ENCODE peak calls at places on chromosomes 5 and 9, in seven cellular contexts. One of them, this sample, is unnamed.

GRCh38 chr5:148998174-148998797 is 64.6 kb downstream of the SH3TC2 start:
- DNase-seq in frontal cortex: peak; percentile 7
- DNase-seq in colonic mucosa: peak; percentile 60
- DNase-seq in stimulated activated CD8-positive, alpha-beta memory T cell treated with anti-CD3 and anti-CD28 coated beads, Interleukin-4, amount 100 ng/mL, for 24 hours: no peak
- DNase-seq in cerebellum: peak; percentile 61
- DNase-seq in RPMI7951: peak; percentile 57
- DNase-seq in PC-9: peak; percentile 54
- DNase-seq in this sample: no peak

GRCh38 chr5:61328791-61329617 is 3.1 kb upstream of the ZSWIM6 start:
- DNase-seq in frontal cortex: no peak
- DNase-seq in colonic mucosa: no peak
- DNase-seq in stimulated activated CD8-positive, alpha-beta memory T cell treated with anti-CD3 and anti-CD28 coated beads, Interleukin-4, amount 100 ng/mL, for 24 hours: no peak
- DNase-seq in cerebellum: no peak
- DNase-seq in RPMI7951: no peak
- DNase-seq in PC-9: no peak
- DNase-seq in this sample: no peak

GRCh38 chr5:150510460-150511263 is 2.7 kb downstream of the NDST1 start:
- DNase-seq in frontal cortex: no peak
- DNase-seq in colonic mucosa: peak; percentile 79
- DNase-seq in stimulated activated CD8-positive, alpha-beta memory T cell treated with anti-CD3 and anti-CD28 coated beads, Interleukin-4, amount 100 ng/mL, for 24 hours: no peak
- DNase-seq in cerebellum: no peak
- DNase-seq in RPMI7951: no peak
- DNase-seq in PC-9: no peak
- DNase-seq in this sample: no peak

GRCh38 chr5:148910686-148911361 is 84.4 kb downstream of the ADRB2 start:
- DNase-seq in frontal cortex: no peak
- DNase-seq in colonic mucosa: peak; percentile 61
- DNase-seq in stimulated activated CD8-positive, alpha-beta memory T cell treated with anti-CD3 and anti-CD28 coated beads, Interleukin-4, amount 100 ng/mL, for 24 hours: no peak
- DNase-seq in cerebellum: no peak
- DNase-seq in RPMI7951: peak; percentile 88
- DNase-seq in PC-9: peak; percentile 93
- DNase-seq in this sample: no peak

GRCh38 chr5:115685966-115686691 is 60.3 kb upstream of the TMED7 start:
- DNase-seq in frontal cortex: no peak
- DNase-seq in colonic mucosa: no peak
- DNase-seq in stimulated activated CD8-positive, alpha-beta memory T cell treated with anti-CD3 and anti-CD28 coated beads, Interleukin-4, amount 100 ng/mL, for 24 hours: no peak
- DNase-seq in cerebellum: no peak
- DNase-seq in RPMI7951: peak; percentile 23
- DNase-seq in PC-9: no peak
- DNase-seq in this sample: no peak

GRCh38 chr5:172383231-172383802 is 71.0 kb downstream of the SH3PXD2B start:
- DNase-seq in frontal cortex: no peak
- DNase-seq in colonic mucosa: peak; percentile 50
- DNase-seq in stimulated activated CD8-positive, alpha-beta memory T cell treated with anti-CD3 and anti-CD28 coated beads, Interleukin-4, amount 100 ng/mL, for 24 hours: no peak
- DNase-seq in cerebellum: no peak
- DNase-seq in RPMI7951: no peak
- DNase-seq in PC-9: peak; percentile 98
- DNase-seq in this sample: no peak

GRCh38 chr9:97803167-97804058 is 49.6 kb upstream of the FOXE1 start:
- DNase-seq in frontal cortex: peak; percentile 83
- DNase-seq in colonic mucosa: peak; percentile 74
- DNase-seq in stimulated activated CD8-positive, alpha-beta memory T cell treated with anti-CD3 and anti-CD28 coated beads, Interleukin-4, amount 100 ng/mL, for 24 hours: peak; percentile 58
- DNase-seq in cerebellum: peak; percentile 93
- DNase-seq in RPMI7951: peak; percentile 54
- DNase-seq in PC-9: peak; percentile 63
- DNase-seq in this sample: peak; percentile 37

GRCh38 chr9:93023521-93023815 is 35.0 kb upstream of the SUSD3 start:
- DNase-seq in frontal cortex: no peak
- DNase-seq in colonic mucosa: no peak
- DNase-seq in stimulated activated CD8-positive, alpha-beta memory T cell treated with anti-CD3 and anti-CD28 coated beads, Interleukin-4, amount 100 ng/mL, for 24 hours: no peak
- DNase-seq in cerebellum: no peak
- DNase-seq in RPMI7951: no peak
- DNase-seq in PC-9: no peak
- DNase-seq in this sample: no peak

GRCh38 chr5:167488371-167488770 is 803.1 kb upstream of the WWC1 start:
- DNase-seq in frontal cortex: no peak
- DNase-seq in colonic mucosa: no peak
- DNase-seq in stimulated activated CD8-positive, alpha-beta memory T cell treated with anti-CD3 and anti-CD28 coated beads, Interleukin-4, amount 100 ng/mL, for 24 hours: no peak
- DNase-seq in cerebellum: no peak
- DNase-seq in RPMI7951: no peak
- DNase-seq in PC-9: no peak
- DNase-seq in this sample: no peak

GRCh38 chr9:124257070-124257864 is 482 bp upstream of the NEK6 start:
- DNase-seq in frontal cortex: no peak
- DNase-seq in colonic mucosa: no peak
- DNase-seq in stimulated activated CD8-positive, alpha-beta memory T cell treated with anti-CD3 and anti-CD28 coated beads, Interleukin-4, amount 100 ng/mL, for 24 hours: no peak
- DNase-seq in cerebellum: no peak
- DNase-seq in RPMI7951: peak; percentile 18
- DNase-seq in PC-9: no peak
- DNase-seq in this sample: no peak

GRCh38 chr5:1946122-1946677 is 63.5 kb upstream of the IRX4 start:
- DNase-seq in frontal cortex: no peak
- DNase-seq in colonic mucosa: no peak
- DNase-seq in stimulated activated CD8-positive, alpha-beta memory T cell treated with anti-CD3 and anti-CD28 coated beads, Interleukin-4, amount 100 ng/mL, for 24 hours: no peak
- DNase-seq in cerebellum: no peak
- DNase-seq in RPMI7951: no peak
- DNase-seq in PC-9: no peak
- DNase-seq in this sample: no peak

GRCh38 chr9:109795613-109796012 is 15.6 kb downstream of the PALM2AKAP2 start:
- DNase-seq in frontal cortex: no peak
- DNase-seq in colonic mucosa: no peak
- DNase-seq in stimulated activated CD8-positive, alpha-beta memory T cell treated with anti-CD3 and anti-CD28 coated beads, Interleukin-4, amount 100 ng/mL, for 24 hours: no peak
- DNase-seq in cerebellum: no peak
- DNase-seq in RPMI7951: no peak
- DNase-seq in PC-9: no peak
- DNase-seq in this sample: no peak

GRCh38 chr5:127010362-127010761 is 20.0 kb downstream of the MARCHF3 start:
- DNase-seq in frontal cortex: no peak
- DNase-seq in colonic mucosa: no peak
- DNase-seq in stimulated activated CD8-positive, alpha-beta memory T cell treated with anti-CD3 and anti-CD28 coated beads, Interleukin-4, amount 100 ng/mL, for 24 hours: no peak
- DNase-seq in cerebellum: no peak
- DNase-seq in RPMI7951: peak; percentile 21
- DNase-seq in PC-9: no peak
- DNase-seq in this sample: no peak

GRCh38 chr9:91486699-91487497 is 63.3 kb upstream of the NFIL3 start:
- DNase-seq in frontal cortex: no peak
- DNase-seq in colonic mucosa: no peak
- DNase-seq in stimulated activated CD8-positive, alpha-beta memory T cell treated with anti-CD3 and anti-CD28 coated beads, Interleukin-4, amount 100 ng/mL, for 24 hours: no peak
- DNase-seq in cerebellum: no peak
- DNase-seq in RPMI7951: no peak
- DNase-seq in PC-9: no peak
- DNase-seq in this sample: no peak

GRCh38 chr9:26925609-26926008 is 21.4 kb downstream of the PLAA start:
- DNase-seq in frontal cortex: no peak
- DNase-seq in colonic mucosa: no peak
- DNase-seq in stimulated activated CD8-positive, alpha-beta memory T cell treated with anti-CD3 and anti-CD28 coated beads, Interleukin-4, amount 100 ng/mL, for 24 hours: no peak
- DNase-seq in cerebellum: no peak
- DNase-seq in RPMI7951: no peak
- DNase-seq in PC-9: no peak
- DNase-seq in this sample: no peak

GRCh38 chr5:172455087-172455381 is 709 bp upstream of the SH3PXD2B start:
- DNase-seq in frontal cortex: no peak
- DNase-seq in colonic mucosa: no peak
- DNase-seq in stimulated activated CD8-positive, alpha-beta memory T cell treated with anti-CD3 and anti-CD28 coated beads, Interleukin-4, amount 100 ng/mL, for 24 hours: no peak
- DNase-seq in cerebellum: no peak
- DNase-seq in RPMI7951: no peak
- DNase-seq in PC-9: no peak
- DNase-seq in this sample: no peak

GRCh38 chr5:128538249-128539037 is 398 bp upstream of the FBN2 start:
- DNase-seq in frontal cortex: no peak
- DNase-seq in colonic mucosa: peak; percentile 44
- DNase-seq in stimulated activated CD8-positive, alpha-beta memory T cell treated with anti-CD3 and anti-CD28 coated beads, Interleukin-4, amount 100 ng/mL, for 24 hours: no peak
- DNase-seq in cerebellum: no peak
- DNase-seq in RPMI7951: peak; percentile 1
- DNase-seq in PC-9: no peak
- DNase-seq in this sample: no peak

GRCh38 chr9:131701789-131702337 is 38.0 kb downstream of the RAPGEF1 start:
- DNase-seq in frontal cortex: no peak
- DNase-seq in colonic mucosa: no peak
- DNase-seq in stimulated activated CD8-positive, alpha-beta memory T cell treated with anti-CD3 and anti-CD28 coated beads, Interleukin-4, amount 100 ng/mL, for 24 hours: no peak
- DNase-seq in cerebellum: no peak
- DNase-seq in RPMI7951: no peak
- DNase-seq in PC-9: no peak
- DNase-seq in this sample: no peak

GRCh38 chr9:77820293-77820954 is 172.3 kb upstream of the GNA14 start:
- DNase-seq in frontal cortex: no peak
- DNase-seq in colonic mucosa: no peak
- DNase-seq in stimulated activated CD8-positive, alpha-beta memory T cell treated with anti-CD3 and anti-CD28 coated beads, Interleukin-4, amount 100 ng/mL, for 24 hours: no peak
- DNase-seq in cerebellum: no peak
- DNase-seq in RPMI7951: peak; percentile 72
- DNase-seq in PC-9: peak; percentile 61
- DNase-seq in this sample: no peak

GRCh38 chr9:77276799-77277198 is 99.5 kb downstream of the VPS13A start:
- DNase-seq in frontal cortex: no peak
- DNase-seq in colonic mucosa: no peak
- DNase-seq in stimulated activated CD8-positive, alpha-beta memory T cell treated with anti-CD3 and anti-CD28 coated beads, Interleukin-4, amount 100 ng/mL, for 24 hours: no peak
- DNase-seq in cerebellum: no peak
- DNase-seq in RPMI7951: no peak
- DNase-seq in PC-9: no peak
- DNase-seq in this sample: no peak

GRCh38 chr5:149216515-149216914 is 55.1 kb upstream of the AFAP1L1 start:
- DNase-seq in frontal cortex: no peak
- DNase-seq in colonic mucosa: no peak
- DNase-seq in stimulated activated CD8-positive, alpha-beta memory T cell treated with anti-CD3 and anti-CD28 coated beads, Interleukin-4, amount 100 ng/mL, for 24 hours: no peak
- DNase-seq in cerebellum: no peak
- DNase-seq in RPMI7951: no peak
- DNase-seq in PC-9: no peak
- DNase-seq in this sample: no peak

GRCh38 chr9:123542435-123543225 is 186.6 kb downstream of the CRB2 start:
- DNase-seq in frontal cortex: no peak
- DNase-seq in colonic mucosa: no peak
- DNase-seq in stimulated activated CD8-positive, alpha-beta memory T cell treated with anti-CD3 and anti-CD28 coated beads, Interleukin-4, amount 100 ng/mL, for 24 hours: no peak
- DNase-seq in cerebellum: no peak
- DNase-seq in RPMI7951: no peak
- DNase-seq in PC-9: no peak
- DNase-seq in this sample: no peak

GRCh38 chr5:56523779-56524178 is 290.6 kb upstream of the ANKRD55 start:
- DNase-seq in frontal cortex: no peak
- DNase-seq in colonic mucosa: no peak
- DNase-seq in stimulated activated CD8-positive, alpha-beta memory T cell treated with anti-CD3 and anti-CD28 coated beads, Interleukin-4, amount 100 ng/mL, for 24 hours: no peak
- DNase-seq in cerebellum: no peak
- DNase-seq in RPMI7951: peak; percentile 6
- DNase-seq in PC-9: no peak
- DNase-seq in this sample: no peak

GRCh38 chr9:94782367-94783120 is 56.0 kb downstream of the AOPEP start:
- DNase-seq in frontal cortex: no peak
- DNase-seq in colonic mucosa: no peak
- DNase-seq in stimulated activated CD8-positive, alpha-beta memory T cell treated with anti-CD3 and anti-CD28 coated beads, Interleukin-4, amount 100 ng/mL, for 24 hours: no peak
- DNase-seq in cerebellum: no peak
- DNase-seq in RPMI7951: peak; percentile 54
- DNase-seq in PC-9: no peak
- DNase-seq in this sample: no peak

GRCh38 chr5:98905857-98906688 is 22.7 kb downstream of the CHD1 start:
- DNase-seq in frontal cortex: no peak
- DNase-seq in colonic mucosa: no peak
- DNase-seq in stimulated activated CD8-positive, alpha-beta memory T cell treated with anti-CD3 and anti-CD28 coated beads, Interleukin-4, amount 100 ng/mL, for 24 hours: no peak
- DNase-seq in cerebellum: peak; percentile 30
- DNase-seq in RPMI7951: peak; percentile 31
- DNase-seq in PC-9: no peak
- DNase-seq in this sample: no peak

GRCh38 chr5:54547711-54548250 is 30.2 kb downstream of the SNX18 start:
- DNase-seq in frontal cortex: no peak
- DNase-seq in colonic mucosa: peak; percentile 55
- DNase-seq in stimulated activated CD8-positive, alpha-beta memory T cell treated with anti-CD3 and anti-CD28 coated beads, Interleukin-4, amount 100 ng/mL, for 24 hours: no peak
- DNase-seq in cerebellum: no peak
- DNase-seq in RPMI7951: peak; percentile 67
- DNase-seq in PC-9: peak; percentile 75
- DNase-seq in this sample: no peak

GRCh38 chr5:32934529-32934928 is 223.4 kb downstream of the NPR3 start:
- DNase-seq in frontal cortex: no peak
- DNase-seq in colonic mucosa: no peak
- DNase-seq in stimulated activated CD8-positive, alpha-beta memory T cell treated with anti-CD3 and anti-CD28 coated beads, Interleukin-4, amount 100 ng/mL, for 24 hours: no peak
- DNase-seq in cerebellum: no peak
- DNase-seq in RPMI7951: no peak
- DNase-seq in PC-9: no peak
- DNase-seq in this sample: no peak

GRCh38 chr5:145915970-145916638 is 20.3 kb upstream of the SH3RF2 start:
- DNase-seq in frontal cortex: no peak
- DNase-seq in colonic mucosa: no peak
- DNase-seq in stimulated activated CD8-positive, alpha-beta memory T cell treated with anti-CD3 and anti-CD28 coated beads, Interleukin-4, amount 100 ng/mL, for 24 hours: no peak
- DNase-seq in cerebellum: no peak
- DNase-seq in RPMI7951: no peak
- DNase-seq in PC-9: no peak
- DNase-seq in this sample: no peak

GRCh38 chr9:4739587-4740372 is 1.2 kb downstream of the AK3 start:
- DNase-seq in frontal cortex: peak; percentile 15
- DNase-seq in colonic mucosa: peak; percentile 37
- DNase-seq in stimulated activated CD8-positive, alpha-beta memory T cell treated with anti-CD3 and anti-CD28 coated beads, Interleukin-4, amount 100 ng/mL, for 24 hours: no peak
- DNase-seq in cerebellum: no peak
- DNase-seq in RPMI7951: peak; percentile 47
- DNase-seq in PC-9: no peak
- DNase-seq in this sample: no peak

GRCh38 chr5:143083006-143083405 is 312.8 kb downstream of the ARHGAP26 start:
- DNase-seq in frontal cortex: no peak
- DNase-seq in colonic mucosa: no peak
- DNase-seq in stimulated activated CD8-positive, alpha-beta memory T cell treated with anti-CD3 and anti-CD28 coated beads, Interleukin-4, amount 100 ng/mL, for 24 hours: no peak
- DNase-seq in cerebellum: no peak
- DNase-seq in RPMI7951: no peak
- DNase-seq in PC-9: no peak
- DNase-seq in this sample: no peak

GRCh38 chr9:16885896-16886295 is 15.4 kb upstream of the BNC2 start:
- DNase-seq in frontal cortex: no peak
- DNase-seq in colonic mucosa: no peak
- DNase-seq in stimulated activated CD8-positive, alpha-beta memory T cell treated with anti-CD3 and anti-CD28 coated beads, Interleukin-4, amount 100 ng/mL, for 24 hours: no peak
- DNase-seq in cerebellum: no peak
- DNase-seq in RPMI7951: no peak
- DNase-seq in PC-9: no peak
- DNase-seq in this sample: no peak

GRCh38 chr5:172902497-172903472 is 56.4 kb upstream of the RPL26L1 start:
- DNase-seq in frontal cortex: no peak
- DNase-seq in colonic mucosa: peak; percentile 60
- DNase-seq in stimulated activated CD8-positive, alpha-beta memory T cell treated with anti-CD3 and anti-CD28 coated beads, Interleukin-4, amount 100 ng/mL, for 24 hours: no peak
- DNase-seq in cerebellum: peak; percentile 72
- DNase-seq in RPMI7951: no peak
- DNase-seq in PC-9: peak; percentile 97
- DNase-seq in this sample: no peak

GRCh38 chr9:136439550-136440408 is at the start of gene INPP5E:
- DNase-seq in frontal cortex: peak; percentile 91
- DNase-seq in colonic mucosa: peak; percentile 75
- DNase-seq in stimulated activated CD8-positive, alpha-beta memory T cell treated with anti-CD3 and anti-CD28 coated beads, Interleukin-4, amount 100 ng/mL, for 24 hours: peak; percentile 71
- DNase-seq in cerebellum: peak; percentile 89
- DNase-seq in RPMI7951: peak; percentile 65
- DNase-seq in PC-9: no peak
- DNase-seq in this sample: no peak

GRCh38 chr9:4062966-4063365 is 236.9 kb downstream of the GLIS3 start:
- DNase-seq in frontal cortex: no peak
- DNase-seq in colonic mucosa: no peak
- DNase-seq in stimulated activated CD8-positive, alpha-beta memory T cell treated with anti-CD3 and anti-CD28 coated beads, Interleukin-4, amount 100 ng/mL, for 24 hours: no peak
- DNase-seq in cerebellum: no peak
- DNase-seq in RPMI7951: no peak
- DNase-seq in PC-9: no peak
- DNase-seq in this sample: no peak

This sample was measured in NCI-H2081 treated with DMSO at 0.1 percent for 48 hours.